ENCODE peak calls at places on chromosomes 7 and 10, in five cellular contexts. R, Y, V, N and B are unnamed samples.

GRCh38 chr7:98210513-98211220 is 572 bp upstream of the BHLHA15 start:
- DNase-seq in R (no peak), Y (no peak), V (no peak), N (peak), B (no peak)

GRCh38 chr7:132221356-132221755 is 354.9 kb downstream of the PLXNA4 start:
- DNase-seq in R (no peak), Y (no peak), V (no peak), N (no peak), B (no peak)

GRCh38 chr10:93261961-93262610 is 188.4 kb downstream of the CYP26A1 start:
- DNase-seq in R (peak), Y (no peak), V (no peak), N (no peak), B (no peak)

GRCh38 chr10:57891201-57892006 is 376.3 kb downstream of the IPMK start:
- DNase-seq in R (no peak), Y (no peak), V (no peak), N (no peak), B (no peak)

GRCh38 chr10:51367120-51367519 is 292.8 kb downstream of the PRKG1 start:
- DNase-seq in R (no peak), Y (no peak), V (no peak), N (no peak), B (no peak)

GRCh38 chr10:43963793-43964425 is 315.2 kb upstream of the ZNF32 start:
- DNase-seq in R (no peak), Y (no peak), V (no peak), N (no peak), B (no peak)

GRCh38 chr7:151363182-151363581 is 21.6 kb downstream of the NUB1 start:
- DNase-seq in R (no peak), Y (no peak), V (no peak), N (no peak), B (no peak)

GRCh38 chr10:5951167-5951711 is 26.1 kb downstream of the IL15RA start:
- DNase-seq in R (no peak), Y (no peak), V (no peak), N (no peak), B (no peak)

GRCh38 chr7:110157631-110158362 is 933.1 kb upstream of the LRRN3 start:
- DNase-seq in R (peak), Y (no peak), V (no peak), N (no peak), B (no peak)

GRCh38 chr10:122464158-122464510 is 2.8 kb downstream of the HTRA1 start:
- DNase-seq in R (no peak), Y (no peak), V (no peak), N (no peak), B (no peak)

GRCh38 chr10:122462533-122463465 is 1.4 kb downstream of the HTRA1 start:
- DNase-seq in R (peak), Y (no peak), V (no peak), N (peak), B (no peak)

GRCh38 chr10:122463466-122464157 is 2.3 kb downstream of the HTRA1 start:
- DNase-seq in R (no peak), Y (no peak), V (no peak), N (no peak), B (no peak)

GRCh38 chr10:122465401-122465800 is 4.0 kb downstream of the HTRA1 start:
- DNase-seq in R (no peak), Y (no peak), V (no peak), N (no peak), B (no peak)

DNA sequence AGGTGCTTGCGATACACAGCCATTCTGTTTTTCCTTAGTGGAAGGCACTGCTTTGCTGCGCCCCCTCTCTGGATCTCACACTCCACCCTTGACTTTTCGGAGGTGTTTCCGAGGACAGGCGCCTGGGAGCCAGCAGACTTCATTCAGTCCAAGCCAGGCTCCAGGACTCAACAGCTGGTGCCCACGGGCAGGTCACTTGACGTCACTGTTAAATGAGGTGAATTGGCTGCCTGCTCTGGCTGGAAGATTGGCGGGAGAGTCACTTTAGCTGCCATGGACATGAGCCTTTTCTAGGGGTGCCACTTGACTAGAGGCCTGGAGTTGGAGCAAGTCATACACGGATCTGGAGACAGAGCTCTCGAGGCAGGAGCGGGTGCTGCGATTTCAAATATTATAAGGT is 3.2 kb downstream of the HTRA1 start:
- DNase-seq in R (no peak), Y (no peak), V (no peak), N (no peak), B (no peak)
- TF ChIP-seq RCOR1 in R (no peak), Y (no peak), V (no peak), N (no peak), B (no peak)

DNA sequence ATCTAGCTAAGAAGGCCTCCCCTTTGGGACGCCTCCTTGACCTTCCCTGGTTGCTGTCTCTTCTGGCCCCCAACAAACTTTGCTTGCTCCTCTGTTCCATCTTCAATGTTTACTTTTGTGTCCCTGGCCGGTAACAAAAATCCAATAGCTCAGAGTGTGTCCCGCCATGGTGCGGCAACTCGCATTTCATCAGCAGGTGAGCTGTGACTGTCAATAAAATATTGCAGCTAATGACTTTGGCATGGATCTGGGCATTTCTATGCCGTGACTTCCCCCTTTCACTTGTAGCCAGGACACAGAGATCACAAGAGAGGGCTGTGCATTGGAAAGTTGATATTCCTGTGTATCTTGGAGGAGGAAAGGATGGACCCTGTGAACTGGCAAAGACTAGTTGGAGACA is 317.6 kb downstream of the RPS24 start:
- DNase-seq in R (no peak), Y (no peak), V (no peak), N (no peak), B (no peak)
- TF ChIP-seq RCOR1 in R (no peak), Y (no peak), V (no peak), N (no peak), B (no peak)

GRCh38 chr10:103758294-103758681 is 97.1 kb downstream of the SH3PXD2A start:
- DNase-seq in R (peak), Y (peak), V (no peak), N (no peak), B (no peak)
- TF ChIP-seq RCOR1 in R (no peak), Y (no peak), V (no peak), N (no peak), B (no peak)

DNA sequence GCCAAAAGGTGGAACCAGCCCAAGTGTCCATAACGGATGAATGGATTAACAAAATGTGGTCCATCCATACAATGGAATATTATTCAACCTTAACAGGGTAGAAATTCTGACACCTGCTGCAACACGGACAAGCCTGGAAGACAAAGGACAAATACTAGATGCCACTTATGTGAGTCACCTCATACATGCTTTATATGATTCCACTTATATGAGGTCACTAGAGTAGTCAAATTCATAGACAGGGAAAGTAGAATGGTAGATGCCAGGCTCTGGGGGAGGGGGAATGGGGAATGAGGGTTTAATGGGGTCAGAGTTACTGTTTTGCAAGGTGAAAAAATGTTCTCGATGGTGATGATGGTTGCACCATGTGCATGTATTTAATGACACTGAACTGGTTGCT is 34.0 kb upstream of the CYTH3 start:
- DNase-seq in R (peak), Y (peak), V (no peak), N (no peak), B (no peak)
- TF ChIP-seq RCOR1 in R (no peak), Y (no peak), V (no peak), N (no peak), B (no peak)